ENCODE peak calls at places on chromosomes 5 and 9, in five cellular contexts. G, C, L, M and U are unnamed samples.

GRCh38 chr5:132204330-132204729 is 23.3 kb downstream of the P4HA2 start:
- DNase-seq in G (no peak), C (no peak), L (no peak), M (no peak), U (no peak)

GRCh38 chr5:168260353-168261211 is 30.9 kb upstream of the WWC1 start:
- DNase-seq in G (no peak), C (no peak), L (peak; percentile 87), M (peak; percentile 8), U (no peak)

GRCh38 chr5:150503977-150504620 is 3.8 kb upstream of the NDST1 start:
- DNase-seq in G (no peak), C (peak; percentile 45), L (peak; percentile 80), M (peak; percentile 56), U (no peak)

GRCh38 chr5:151469992-151470391 is 22.6 kb downstream of the SLC36A1 start:
- DNase-seq in G (no peak), C (no peak), L (peak; percentile 96), M (no peak), U (no peak)

GRCh38 chr9:107274953-107275422 is 8.1 kb upstream of the RAD23B start:
- DNase-seq in G (no peak), C (no peak), L (peak; percentile 32), M (peak; percentile 97), U (no peak)

GRCh38 chr5:50717615-50718014 is 51.2 kb downstream of the PARP8 start:
- DNase-seq in G (no peak), C (no peak), L (no peak), M (no peak), U (no peak)

GRCh38 chr5:136689563-136689962 is 324.2 kb upstream of the TRPC7 start:
- DNase-seq in G (no peak), C (no peak), L (no peak), M (no peak), U (no peak)

GRCh38 chr5:142600611-142601360 is 85.1 kb downstream of the FGF1 start:
- DNase-seq in G (peak; percentile 36), C (no peak), L (peak; percentile 32), M (peak; percentile 70), U (no peak)

GRCh38 chr5:150630459-150631325 is 9.8 kb upstream of the SYNPO start:
- DNase-seq in G (no peak), C (no peak), L (peak; percentile 54), M (no peak), U (no peak)

GRCh38 chr5:126124706-126125345 is 298.4 kb upstream of the GRAMD2B start:
- DNase-seq in G (no peak), C (no peak), L (peak; percentile 72), M (peak; percentile 74), U (no peak)

GRCh38 chr9:126609711-126610388 is 3.9 kb upstream of the LMX1B start:
- DNase-seq in G (no peak), C (no peak), L (no peak), M (no peak), U (no peak)

GRCh38 chr9:73210886-73211285 is 59.2 kb downstream of the ANXA1 start:
- DNase-seq in G (no peak), C (no peak), L (no peak), M (no peak), U (no peak)

GRCh38 chr9:85117831-85118230 is 448.3 kb downstream of the NTRK2 start:
- DNase-seq in G (no peak), C (no peak), L (no peak), M (no peak), U (no peak)

GRCh38 chr5:76404694-76405306 is 1.7 kb downstream of the IQGAP2 start:
- DNase-seq in G (no peak), C (no peak), L (no peak), M (no peak), U (no peak)

GRCh38 chr9:127963359-127964064 is 17.3 kb downstream of the EEIG1 start:
- DNase-seq in G (no peak), C (no peak), L (peak; percentile 92), M (no peak), U (no peak)

GRCh38 chr5:102910240-102911226 is 155.4 kb downstream of the PAM start:
- DNase-seq in G (no peak), C (no peak), L (peak; percentile 67), M (no peak), U (no peak)

GRCh38 chr9:15935661-15936315 is 382.9 kb downstream of the CCDC171 start:
- DNase-seq in G (no peak), C (no peak), L (no peak), M (peak; percentile 1), U (no peak)

GRCh38 chr9:130213898-130214761 is 41.9 kb downstream of the NCS1 start:
- DNase-seq in G (peak; percentile 43), C (peak; percentile 91), L (peak; percentile 31), M (peak; percentile 51), U (peak; percentile 77)